ENCODE peak calls at places on chromosomes 2 and 18, in seven cellular contexts. G is PC-3, D is GM23248, F is neural progenitor cell, E is HCT116, I is hepatocyte, C is GM23338. V is an unnamed sample.

GRCh38 chr18:79800353-79801180 is 2.8 kb downstream of the KCNG2 start:
- DNase-seq in F (no peak), C (no peak), D (no peak), E (no peak), G (no peak), I (no peak), V (no peak)

GRCh38 chr18:52861558-52861957 is 521.6 kb downstream of the DCC start:
- DNase-seq in C (no peak), E (no peak), D (no peak), I (no peak), G (no peak), F (no peak), V (no peak)

GRCh38 chr2:60745761-60746160 is 10.3 kb upstream of the PAPOLG start:
- DNase-seq in I (no peak), G (no peak), C (no peak), E (no peak), F (no peak), D (no peak), V (no peak)

GRCh38 chr2:19860022-19860421 is 41.8 kb downstream of the TTC32 start:
- DNase-seq in D (no peak), I (no peak), G (no peak), E (no peak), F (no peak), C (no peak), V (no peak)

GRCh38 chr2:226652983-226653765 is 146.4 kb downstream of the IRS1 start:
- DNase-seq in E (no peak), F (no peak), D (no peak), C (no peak), I (no peak), G (no peak), V (no peak)

GRCh38 chr2:105761931-105762515 is 17.3 kb downstream of the NCK2 start:
- DNase-seq in F (peak; percentile 84), I (no peak), D (no peak), E (no peak), C (peak; percentile 93), G (no peak), V (no peak)

GRCh38 chr2:12685145-12685544 is 31.6 kb upstream of the TRIB2 start:
- DNase-seq in F (no peak), E (no peak), D (no peak), G (no peak), I (no peak), C (no peak), V (no peak)

GRCh38 chr2:101873543-101873942 is 118.2 kb upstream of the IL1R2 start:
- DNase-seq in I (no peak), F (no peak), E (no peak), C (no peak), D (no peak), G (peak; percentile 42), V (no peak)

GRCh38 chr2:49154140-49154539 is at the start of gene FSHR:
- DNase-seq in F (no peak), E (no peak), D (no peak), C (peak; percentile 42), I (no peak), G (no peak), V (no peak)

DNA sequence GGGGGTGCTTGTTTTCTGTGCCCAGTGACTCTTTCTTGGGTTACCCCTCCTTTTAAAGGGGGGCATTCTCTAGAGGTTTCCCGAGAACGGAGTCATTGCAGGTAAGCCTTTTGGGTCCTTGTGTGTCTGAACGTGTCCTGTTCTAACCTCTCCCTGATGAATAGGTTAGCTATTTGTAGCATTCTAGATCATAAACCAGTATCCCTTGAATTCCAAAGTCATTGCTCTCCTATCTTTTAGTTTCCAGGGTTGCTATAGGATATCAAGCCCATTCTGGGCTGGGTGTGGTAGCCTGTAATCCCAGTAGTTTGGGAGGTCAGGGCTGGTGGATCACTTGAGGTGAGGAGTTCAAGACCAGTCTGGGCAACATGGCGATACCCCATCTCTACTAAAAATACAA is 65.9 kb upstream of the YWHAQ start:
- DNase-seq in F (no peak), D (no peak), I (no peak), G (no peak), E (no peak), C (no peak), V (no peak)
- H3K4me2 ChIP-seq in F (no peak overlapping the region), D (no peak overlapping the region), I (peak overlapping the region; percentile 38), G (no peak overlapping the region), E (no peak overlapping the region), C (no peak overlapping the region), V (no peak overlapping the region)

DNA sequence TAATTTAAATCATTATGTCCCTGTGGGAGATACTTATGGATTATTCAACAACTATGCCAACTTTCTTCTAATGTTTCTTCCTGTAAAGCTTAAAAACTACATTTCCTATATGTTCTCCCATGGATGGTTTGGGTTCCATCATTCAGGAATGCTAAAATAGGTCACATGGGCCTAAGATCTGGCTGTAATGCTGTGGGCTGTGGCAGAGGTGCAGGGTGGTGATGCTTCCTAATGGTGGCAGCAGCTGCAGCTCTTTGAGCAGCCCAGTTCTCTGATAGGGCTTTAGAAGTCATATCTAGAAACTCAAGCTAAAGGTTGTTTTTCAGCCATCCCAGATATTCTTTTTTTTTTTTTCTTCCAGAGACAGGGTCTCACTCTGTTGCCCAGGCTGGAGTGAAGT is 266.1 kb downstream of the ZNF385B start:
- DNase-seq in E (no peak), D (peak; percentile 19), C (peak; percentile 46), I (no peak), G (peak; percentile 29), F (peak; percentile 13), V (peak; percentile 23)
- TF ChIP-seq EZH2phosphoT487 in E (no peak), D (no peak), C (no peak), I (no peak), G (no peak), F (no peak), V (no peak)

GRCh38 chr2:219058541-219059374 is 2.0 kb downstream of the IHH start:
- DNase-seq in C (peak; percentile 52), F (peak; percentile 57), E (no peak), G (peak; percentile 22), D (peak; percentile 44), I (peak; percentile 88), V (no peak)
- TF ChIP-seq EZH2 in C (peak; percentile 57), F (peak; percentile 58), E (no peak), G (no peak), D (peak; percentile 21), I (peak; percentile 16), V (no peak)

GRCh38 chr18:39314595-39314994 is 1749.0 kb upstream of the CELF4 start:
- DNase-seq in I (no peak), F (no peak), C (no peak), E (no peak), G (no peak), D (no peak), V (no peak)

GRCh38 chr18:39313992-39314391 is 1748.4 kb upstream of the CELF4 start:
- DNase-seq in I (peak; percentile 6), D (no peak), G (no peak), C (no peak), F (no peak), E (no peak), V (no peak)

GRCh38 chr18:39318462-39318861 is 1752.9 kb upstream of the CELF4 start:
- DNase-seq in C (peak; percentile 9), E (no peak), D (no peak), G (no peak), F (no peak), I (no peak), V (no peak)

DNA sequence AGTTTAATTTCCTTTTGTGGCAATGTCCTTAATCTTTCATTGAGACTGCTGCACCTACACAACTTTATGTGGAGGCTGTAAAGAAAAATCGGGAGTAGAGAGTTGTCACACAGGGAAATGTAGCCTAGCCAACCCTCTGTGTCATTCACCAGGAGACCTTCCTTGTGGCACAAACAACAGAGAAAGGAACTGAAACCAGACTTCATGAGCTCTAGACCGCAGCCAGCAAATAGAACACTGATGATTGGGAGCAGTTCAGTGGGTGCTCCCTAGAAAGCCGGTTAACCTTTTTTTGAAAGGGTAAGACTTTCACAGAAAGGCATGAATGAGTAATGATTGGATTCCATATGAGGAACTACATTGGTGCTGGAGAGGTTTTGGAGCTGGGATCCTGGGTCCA is 1752.4 kb upstream of the CELF4 start:
- DNase-seq in E (no peak), G (no peak), I (no peak), F (no peak), C (no peak), D (no peak), V (peak; percentile 52)
- H3K4me2 ChIP-seq in E (no peak overlapping the region), G (no peak overlapping the region), I (no peak overlapping the region), F (no peak overlapping the region), C (no peak overlapping the region), D (no peak overlapping the region), V (peak overlapping the region; percentile 9)

GRCh38 chr18:59546164-59546563 is 151.1 kb downstream of the CCBE1 start:
- DNase-seq in C (no peak), F (no peak), I (peak; percentile 41), G (no peak), D (peak; percentile 12), E (no peak), V (no peak)

GRCh38 chr18:59549797-59550516 is 147.3 kb downstream of the CCBE1 start:
- DNase-seq in E (no peak), D (no peak), C (no peak), F (no peak), G (peak; percentile 86), I (no peak), V (no peak)

GRCh38 chr18:59551902-59552635 is 145.2 kb downstream of the CCBE1 start:
- DNase-seq in E (no peak), C (no peak), D (no peak), G (no peak), F (no peak), I (no peak), V (no peak)

GRCh38 chr18:59553273-59553672 is 143.9 kb downstream of the CCBE1 start:
- DNase-seq in E (no peak), D (no peak), C (no peak), I (no peak), G (no peak), F (no peak), V (no peak)

GRCh38 chr18:59547691-59548182 is 149.5 kb downstream of the CCBE1 start:
- DNase-seq in F (peak; percentile 24), E (no peak), D (peak; percentile 81), C (peak; percentile 32), G (no peak), I (peak; percentile 45), V (peak; percentile 75)
- TF ChIP-seq EZH2phosphoT487 in F (no peak), E (no peak), D (no peak), C (no peak), G (no peak), I (no peak), V (no peak)